ENCODE peak calls at places on chromosomes 5 and 9, in seven cellular contexts. One of them, this sample, is unnamed.

GRCh38 chr9:132586830-132587483 is 4.6 kb downstream of the BARHL1 start:
- DNase-seq in body of pancreas: no peak
- DNase-seq in Calu3: no peak
- DNase-seq in GM13977: no peak
- DNase-seq in upper lobe of left lung: peak; percentile 79
- DNase-seq in endothelial cell: no peak
- DNase-seq in lung: no peak
- DNase-seq in this sample: no peak

GRCh38 chr5:67870662-67871061 is 344.9 kb upstream of the PIK3R1 start:
- DNase-seq in body of pancreas: no peak
- DNase-seq in Calu3: no peak
- DNase-seq in GM13977: no peak
- DNase-seq in upper lobe of left lung: no peak
- DNase-seq in endothelial cell: no peak
- DNase-seq in lung: no peak
- DNase-seq in this sample: no peak

GRCh38 chr9:121529237-121529987 is 29.8 kb upstream of the GGTA1 start:
- DNase-seq in body of pancreas: peak; percentile 87
- DNase-seq in Calu3: peak; percentile 9
- DNase-seq in GM13977: no peak
- DNase-seq in upper lobe of left lung: peak; percentile 63
- DNase-seq in endothelial cell: no peak
- DNase-seq in lung: peak; percentile 77
- DNase-seq in this sample: no peak

GRCh38 chr9:108812388-108812787 is 43.4 kb downstream of the ACTL7B start:
- DNase-seq in body of pancreas: no peak
- DNase-seq in Calu3: no peak
- DNase-seq in GM13977: no peak
- DNase-seq in upper lobe of left lung: no peak
- DNase-seq in endothelial cell: no peak
- DNase-seq in lung: no peak
- DNase-seq in this sample: no peak

GRCh38 chr5:88159591-88159990 is 109.1 kb downstream of the TMEM161B start:
- DNase-seq in body of pancreas: no peak
- DNase-seq in Calu3: no peak
- DNase-seq in GM13977: no peak
- DNase-seq in upper lobe of left lung: no peak
- DNase-seq in endothelial cell: no peak
- DNase-seq in lung: no peak
- DNase-seq in this sample: no peak

GRCh38 chr5:17230808-17231525 is 13.5 kb downstream of the BASP1 start:
- DNase-seq in body of pancreas: no peak
- DNase-seq in Calu3: no peak
- DNase-seq in GM13977: no peak
- DNase-seq in upper lobe of left lung: no peak
- DNase-seq in endothelial cell: no peak
- DNase-seq in lung: no peak
- DNase-seq in this sample: no peak

GRCh38 chr5:171632618-171633017 is 153.0 kb upstream of the SMIM23 start:
- DNase-seq in body of pancreas: no peak
- DNase-seq in Calu3: no peak
- DNase-seq in GM13977: no peak
- DNase-seq in upper lobe of left lung: no peak
- DNase-seq in endothelial cell: no peak
- DNase-seq in lung: no peak
- DNase-seq in this sample: peak; percentile 36

GRCh38 chr9:99726758-99727157 is 94.9 kb upstream of the NR4A3 start:
- DNase-seq in body of pancreas: no peak
- DNase-seq in Calu3: no peak
- DNase-seq in GM13977: no peak
- DNase-seq in upper lobe of left lung: no peak
- DNase-seq in endothelial cell: no peak
- DNase-seq in lung: no peak
- DNase-seq in this sample: no peak

GRCh38 chr5:1652873-1653707 is 129.3 kb upstream of the LPCAT1 start:
- DNase-seq in body of pancreas: no peak
- DNase-seq in Calu3: no peak
- DNase-seq in GM13977: no peak
- DNase-seq in upper lobe of left lung: peak; percentile 36
- DNase-seq in endothelial cell: no peak
- DNase-seq in lung: no peak
- DNase-seq in this sample: peak; percentile 50

GRCh38 chr5:58149345-58149744 is 310.5 kb downstream of the PLK2 start:
- DNase-seq in body of pancreas: no peak
- DNase-seq in Calu3: no peak
- DNase-seq in GM13977: no peak
- DNase-seq in upper lobe of left lung: no peak
- DNase-seq in endothelial cell: no peak
- DNase-seq in lung: peak; percentile 61
- DNase-seq in this sample: no peak

DNA sequence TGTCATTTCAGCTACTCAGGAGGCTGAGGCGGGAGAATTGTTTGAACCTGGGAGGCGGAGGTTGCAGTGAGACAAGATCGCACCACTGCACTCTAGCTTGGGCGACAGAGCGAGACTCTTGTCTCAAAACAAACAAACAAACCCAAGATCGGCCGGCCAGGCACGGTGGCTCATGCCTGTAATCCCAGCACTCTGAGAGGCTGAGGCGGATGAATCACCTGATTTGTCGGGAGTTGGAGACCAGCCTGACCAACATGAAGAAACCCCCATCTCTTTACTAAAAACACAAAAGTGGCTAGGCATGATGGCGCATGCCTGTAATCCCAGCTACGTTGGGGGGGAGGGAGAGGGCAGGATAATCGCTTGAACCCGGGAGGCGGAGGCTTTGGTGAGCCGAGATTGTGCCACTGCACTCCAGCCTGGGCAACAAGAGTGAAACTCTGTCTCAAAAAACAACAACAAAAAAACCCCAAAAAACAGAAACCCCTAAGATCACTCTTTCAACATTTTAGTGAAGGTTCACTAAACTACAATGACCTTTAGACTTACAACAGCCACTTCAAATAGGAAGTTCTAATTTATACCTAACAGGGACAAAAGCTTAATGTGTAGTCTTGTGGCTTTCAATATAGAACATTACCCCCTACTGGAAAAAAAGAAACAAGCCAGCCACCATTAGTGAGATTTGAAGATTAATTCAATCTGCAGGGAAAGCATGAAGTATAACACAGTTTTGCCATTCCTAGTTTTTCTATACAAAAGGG is 7.0 kb downstream of the HSPA9 start:
- DNase-seq in body of pancreas: no peak
- DNase-seq in Calu3: no peak
- DNase-seq in GM13977: no peak
- DNase-seq in upper lobe of left lung: no peak
- DNase-seq in endothelial cell: no peak
- DNase-seq in lung: no peak
- DNase-seq in this sample: no peak
- TF ChIP-seq CTCF in body of pancreas: no peak
- TF ChIP-seq CTCF in Calu3: no peak
- TF ChIP-seq CTCF in GM13977: no peak
- TF ChIP-seq CTCF in upper lobe of left lung: no peak
- TF ChIP-seq CTCF in endothelial cell: no peak
- TF ChIP-seq CTCF in lung: no peak
- TF ChIP-seq CTCF in this sample: no peak

DNA sequence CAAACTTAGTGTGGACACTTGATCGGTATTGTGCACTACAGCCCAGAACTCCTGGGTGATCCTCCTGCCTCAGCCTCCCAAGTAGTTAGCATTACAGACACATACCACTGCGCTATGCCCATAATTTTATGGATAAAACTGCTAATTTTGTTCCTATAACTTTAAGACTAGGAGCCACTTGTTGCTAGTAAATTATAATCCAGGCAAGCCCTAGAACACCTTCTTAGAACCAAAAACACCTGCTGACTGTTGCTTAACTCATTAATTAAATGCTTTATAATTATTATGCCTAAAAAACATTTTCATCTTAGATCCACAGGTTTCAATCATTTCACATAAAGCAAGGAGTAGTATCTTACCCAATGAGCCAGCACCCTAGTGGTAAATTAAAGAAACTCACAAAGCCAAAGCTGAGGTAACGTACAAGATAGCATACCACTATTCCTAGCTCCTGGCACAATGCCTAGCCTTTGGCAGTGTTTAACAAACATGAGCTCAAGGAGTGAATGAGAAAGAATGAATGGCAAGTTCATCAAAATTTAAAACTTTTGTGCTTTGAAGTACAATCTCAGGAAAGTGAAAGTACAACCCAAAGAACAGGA is 5.4 kb downstream of the MRPS27 start:
- DNase-seq in body of pancreas: peak; percentile 79
- DNase-seq in Calu3: peak; percentile 57
- DNase-seq in GM13977: no peak
- DNase-seq in upper lobe of left lung: no peak
- DNase-seq in endothelial cell: no peak
- DNase-seq in lung: peak; percentile 55
- DNase-seq in this sample: no peak
- TF ChIP-seq CTCF in body of pancreas: no peak
- TF ChIP-seq CTCF in Calu3: no peak
- TF ChIP-seq CTCF in GM13977: no peak
- TF ChIP-seq CTCF in upper lobe of left lung: no peak
- TF ChIP-seq CTCF in endothelial cell: no peak
- TF ChIP-seq CTCF in lung: no peak
- TF ChIP-seq CTCF in this sample: no peak

GRCh38 chr9:130463763-130464745 is 19.3 kb downstream of the ASS1 start:
- DNase-seq in body of pancreas: no peak
- DNase-seq in Calu3: no peak
- DNase-seq in GM13977: no peak
- DNase-seq in upper lobe of left lung: peak; percentile 67
- DNase-seq in endothelial cell: no peak
- DNase-seq in lung: no peak
- DNase-seq in this sample: no peak
- TF ChIP-seq CTCF in body of pancreas: no peak
- TF ChIP-seq CTCF in Calu3: no peak
- TF ChIP-seq CTCF in GM13977: no peak
- TF ChIP-seq CTCF in upper lobe of left lung: no peak
- TF ChIP-seq CTCF in endothelial cell: no peak
- TF ChIP-seq CTCF in lung: no peak
- TF ChIP-seq CTCF in this sample: no peak

DNA sequence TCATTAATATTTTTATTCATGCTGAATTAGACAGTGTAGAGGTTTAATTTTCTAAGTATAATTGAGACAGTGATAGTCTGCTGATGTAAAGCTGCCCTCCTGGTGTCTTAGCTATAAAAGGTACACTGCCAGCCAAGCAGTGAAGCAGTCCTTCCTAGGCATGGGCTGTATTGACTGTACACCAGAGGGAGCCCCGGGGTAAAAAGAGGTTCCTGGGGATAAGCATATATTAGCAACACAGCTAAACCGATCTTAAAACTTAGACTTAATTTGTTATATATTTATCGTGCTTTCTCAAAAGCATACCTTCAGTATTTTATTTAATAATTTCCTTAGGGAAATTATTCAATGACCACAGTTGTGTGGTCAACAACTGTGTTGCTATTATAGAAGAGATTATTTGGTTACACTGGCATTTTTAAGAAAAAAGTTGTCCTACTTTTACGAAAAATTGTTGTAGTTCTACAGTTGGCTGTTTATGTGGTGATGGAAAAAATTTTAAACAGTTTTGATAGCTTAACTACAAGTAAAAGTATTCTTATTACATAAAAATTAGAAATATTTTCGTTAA is 68.8 kb downstream of the ELL2 start:
- DNase-seq in body of pancreas: peak; percentile 58
- DNase-seq in Calu3: peak; percentile 74
- DNase-seq in GM13977: no peak
- DNase-seq in upper lobe of left lung: no peak
- DNase-seq in endothelial cell: peak; percentile 43
- DNase-seq in lung: no peak
- DNase-seq in this sample: peak; percentile 62
- TF ChIP-seq CTCF in body of pancreas: peak; percentile 43
- TF ChIP-seq CTCF in Calu3: peak; percentile 51
- TF ChIP-seq CTCF in GM13977: peak; percentile 60
- TF ChIP-seq CTCF in upper lobe of left lung: peak; percentile 14
- TF ChIP-seq CTCF in endothelial cell: peak; percentile 33
- TF ChIP-seq CTCF in lung: no peak
- TF ChIP-seq CTCF in this sample: peak; percentile 66

GRCh38 chr9:127386249-127386648 is 10.7 kb upstream of the SLC2A8 start:
- DNase-seq in body of pancreas: no peak
- DNase-seq in Calu3: no peak
- DNase-seq in GM13977: no peak
- DNase-seq in upper lobe of left lung: no peak
- DNase-seq in endothelial cell: no peak
- DNase-seq in lung: no peak
- DNase-seq in this sample: no peak

GRCh38 chr9:127382541-127382940 is 14.4 kb upstream of the SLC2A8 start:
- DNase-seq in body of pancreas: no peak
- DNase-seq in Calu3: no peak
- DNase-seq in GM13977: no peak
- DNase-seq in upper lobe of left lung: no peak
- DNase-seq in endothelial cell: no peak
- DNase-seq in lung: no peak
- DNase-seq in this sample: no peak

GRCh38 chr9:127386981-127387380 is 10.0 kb upstream of the SLC2A8 start:
- DNase-seq in body of pancreas: no peak
- DNase-seq in Calu3: no peak
- DNase-seq in GM13977: no peak
- DNase-seq in upper lobe of left lung: no peak
- DNase-seq in endothelial cell: no peak
- DNase-seq in lung: no peak
- DNase-seq in this sample: no peak

GRCh38 chr9:127384016-127384730 is 12.8 kb upstream of the SLC2A8 start:
- DNase-seq in body of pancreas: no peak
- DNase-seq in Calu3: no peak
- DNase-seq in GM13977: no peak
- DNase-seq in upper lobe of left lung: no peak
- DNase-seq in endothelial cell: no peak
- DNase-seq in lung: no peak
- DNase-seq in this sample: no peak

DNA sequence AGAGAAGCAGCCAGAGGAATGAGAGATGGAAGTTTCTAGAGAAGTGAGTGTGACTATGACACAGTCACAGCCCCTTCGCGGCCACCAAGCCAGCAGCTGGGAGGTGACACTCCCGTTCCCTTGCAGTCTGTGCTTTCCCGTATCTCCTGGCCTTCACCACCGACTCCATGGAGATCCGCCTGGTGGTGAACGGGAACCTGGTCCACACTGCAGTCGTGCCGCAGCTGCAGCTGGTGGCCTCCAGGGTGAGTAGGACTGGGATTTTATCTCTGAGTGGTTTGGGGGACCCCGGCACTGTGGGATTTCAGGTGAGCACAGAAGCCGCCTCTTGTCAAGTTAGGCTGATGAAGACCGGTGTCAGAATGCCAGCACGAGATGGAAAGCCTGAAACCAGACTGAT is 12.1 kb upstream of the SLC2A8 start:
- DNase-seq in body of pancreas: no peak
- DNase-seq in Calu3: no peak
- DNase-seq in GM13977: no peak
- DNase-seq in upper lobe of left lung: peak; percentile 33
- DNase-seq in endothelial cell: no peak
- DNase-seq in lung: no peak
- DNase-seq in this sample: no peak
- TF ChIP-seq CTCF in body of pancreas: no peak
- TF ChIP-seq CTCF in Calu3: no peak
- TF ChIP-seq CTCF in GM13977: no peak
- TF ChIP-seq CTCF in upper lobe of left lung: no peak
- TF ChIP-seq CTCF in endothelial cell: no peak
- TF ChIP-seq CTCF in lung: no peak
- TF ChIP-seq CTCF in this sample: no peak